ENCODE peak calls at places on chromosomes 5 and 9, in seven cellular contexts. N is fibroblast of lung; T is aorta; A is brain microvascular endothelial cell; H is stimulated activated CD4-positive, alpha-beta T cell treated with anti-CD3 and anti-CD28 coated beads, Interleukin-2, amount 100 ng/mL, for 4 hours; W is Ammon's horn; X is germinal center. L is an unnamed sample.

GRCh38 chr5:3352711-3353110 is 242.9 kb upstream of the IRX1 start:
- DNase-seq in N (no peak), H (no peak), W (no peak), T (no peak), A (no peak), X (no peak), L (peak; percentile 45)

GRCh38 chr5:45643051-45643450 is 53.1 kb downstream of the HCN1 start:
- DNase-seq in N (no peak), A (no peak), X (no peak), H (no peak), W (no peak), T (no peak), L (no peak)

GRCh38 chr9:83208065-83208850 is 145.3 kb upstream of the RASEF start:
- DNase-seq in A (no peak), N (no peak), W (no peak), H (no peak), X (no peak), T (no peak), L (no peak)

GRCh38 chr5:151227918-151228447 is 4.1 kb upstream of the CCDC69 start:
- DNase-seq in X (no peak), W (no peak), H (no peak), A (no peak), T (no peak), N (no peak), L (no peak)

GRCh38 chr5:163943546-163943945 is 438.1 kb downstream of the MAT2B start:
- DNase-seq in A (no peak), H (no peak), X (no peak), N (peak; percentile 31), T (no peak), W (no peak), L (no peak)

GRCh38 chr5:179818746-179819295 is 1.9 kb upstream of the SQSTM1 start:
- DNase-seq in A (peak; percentile 89), X (peak; percentile 85), T (peak; percentile 98), H (peak; percentile 62), W (peak; percentile 93), N (peak; percentile 96), L (no peak)

GRCh38 chr9:111622626-111623025 is 8.5 kb upstream of the DNAJC25 start:
- DNase-seq in T (peak; percentile 70), N (peak; percentile 93), X (no peak), W (no peak), A (peak; percentile 40), H (no peak), L (no peak)

GRCh38 chr5:31617867-31618266 is 21.1 kb upstream of the PDZD2 start:
- DNase-seq in A (no peak), N (no peak), H (no peak), W (no peak), X (no peak), T (no peak), L (no peak)

GRCh38 chr9:125990793-125991220 is 243.6 kb downstream of the PBX3 start:
- DNase-seq in T (no peak), A (no peak), X (no peak), W (no peak), H (no peak), N (no peak), L (peak; percentile 64)

GRCh38 chr5:34923694-34924461 is 5.5 kb upstream of the DNAJC21 start:
- DNase-seq in W (no peak), A (peak; percentile 87), H (peak; percentile 46), N (peak; percentile 88), X (no peak), T (no peak), L (no peak)